ENCODE peak calls at places on chromosomes 3 and 15, in nine cellular contexts. One of them, this sample, is unnamed.

GRCh38 chr3:194489736-194490612 is 3.2 kb upstream of the ATP13A3 start:
- DNase-seq in heart right ventricle: no peak
- DNase-seq in body of pancreas: no peak
- DNase-seq in thyroid gland: no peak
- DNase-seq in esophagus squamous epithelium: no peak
- DNase-seq in left ventricle myocardium inferior: no peak
- DNase-seq in stomach: no peak
- DNase-seq in cardiac muscle cell: no peak
- DNase-seq in upper lobe of right lung: no peak
- DNase-seq in this sample: no peak

GRCh38 chr3:43998374-43998840 is 243.3 kb upstream of the TOPAZ1 start:
- DNase-seq in body of pancreas: no peak
- DNase-seq in stomach: no peak
- DNase-seq in heart right ventricle: no peak
- DNase-seq in esophagus squamous epithelium: no peak
- DNase-seq in left ventricle myocardium inferior: no peak
- DNase-seq in cardiac muscle cell: peak
- DNase-seq in thyroid gland: no peak
- DNase-seq in upper lobe of right lung: no peak
- DNase-seq in this sample: no peak

GRCh38 chr15:52224211-52224610 is 33.0 kb upstream of the GNB5 start:
- DNase-seq in cardiac muscle cell: no peak
- DNase-seq in body of pancreas: no peak
- DNase-seq in esophagus squamous epithelium: no peak
- DNase-seq in stomach: no peak
- DNase-seq in upper lobe of right lung: no peak
- DNase-seq in thyroid gland: no peak
- DNase-seq in heart right ventricle: no peak
- DNase-seq in left ventricle myocardium inferior: no peak
- DNase-seq in this sample: no peak

GRCh38 chr15:47206358-47206978 is 510.8 kb upstream of the SEMA6D start:
- DNase-seq in body of pancreas: no peak
- DNase-seq in cardiac muscle cell: no peak
- DNase-seq in thyroid gland: peak
- DNase-seq in esophagus squamous epithelium: no peak
- DNase-seq in left ventricle myocardium inferior: no peak
- DNase-seq in upper lobe of right lung: no peak
- DNase-seq in heart right ventricle: no peak
- DNase-seq in stomach: no peak
- DNase-seq in this sample: no peak

GRCh38 chr15:68447976-68448755 is 16.2 kb upstream of the ITGA11 start:
- DNase-seq in heart right ventricle: no peak
- DNase-seq in esophagus squamous epithelium: no peak
- DNase-seq in thyroid gland: no peak
- DNase-seq in cardiac muscle cell: no peak
- DNase-seq in left ventricle myocardium inferior: no peak
- DNase-seq in stomach: no peak
- DNase-seq in upper lobe of right lung: no peak
- DNase-seq in body of pancreas: no peak
- DNase-seq in this sample: no peak

GRCh38 chr15:88489321-88489720 is 21.8 kb downstream of the MRPS11 start:
- DNase-seq in upper lobe of right lung: no peak
- DNase-seq in heart right ventricle: no peak
- DNase-seq in cardiac muscle cell: no peak
- DNase-seq in thyroid gland: no peak
- DNase-seq in left ventricle myocardium inferior: no peak
- DNase-seq in stomach: no peak
- DNase-seq in body of pancreas: no peak
- DNase-seq in esophagus squamous epithelium: no peak
- DNase-seq in this sample: no peak

GRCh38 chr3:37129871-37130270 is 44.5 kb downstream of the LRRFIP2 start:
- DNase-seq in thyroid gland: no peak
- DNase-seq in esophagus squamous epithelium: no peak
- DNase-seq in body of pancreas: no peak
- DNase-seq in cardiac muscle cell: no peak
- DNase-seq in heart right ventricle: no peak
- DNase-seq in stomach: no peak
- DNase-seq in upper lobe of right lung: no peak
- DNase-seq in left ventricle myocardium inferior: no peak
- DNase-seq in this sample: no peak

GRCh38 chr15:57948554-57949289 is 116.8 kb downstream of the ALDH1A2 start:
- DNase-seq in esophagus squamous epithelium: no peak
- DNase-seq in left ventricle myocardium inferior: no peak
- DNase-seq in upper lobe of right lung: no peak
- DNase-seq in body of pancreas: no peak
- DNase-seq in heart right ventricle: no peak
- DNase-seq in cardiac muscle cell: no peak
- DNase-seq in thyroid gland: no peak
- DNase-seq in stomach: no peak
- DNase-seq in this sample: no peak

GRCh38 chr3:26100176-26100575 is 310.3 kb downstream of the OXSM start:
- DNase-seq in upper lobe of right lung: no peak
- DNase-seq in thyroid gland: no peak
- DNase-seq in stomach: no peak
- DNase-seq in cardiac muscle cell: no peak
- DNase-seq in heart right ventricle: no peak
- DNase-seq in esophagus squamous epithelium: no peak
- DNase-seq in body of pancreas: no peak
- DNase-seq in left ventricle myocardium inferior: no peak
- DNase-seq in this sample: no peak

GRCh38 chr3:10410383-10411002 is 89.6 kb upstream of the SEC13 start:
- DNase-seq in thyroid gland: no peak
- DNase-seq in left ventricle myocardium inferior: no peak
- DNase-seq in body of pancreas: no peak
- DNase-seq in cardiac muscle cell: no peak
- DNase-seq in heart right ventricle: no peak
- DNase-seq in esophagus squamous epithelium: no peak
- DNase-seq in upper lobe of right lung: peak
- DNase-seq in stomach: no peak
- DNase-seq in this sample: no peak

GRCh38 chr3:195394700-195395099 is 48.1 kb downstream of the ACAP2 start:
- DNase-seq in cardiac muscle cell: no peak
- DNase-seq in left ventricle myocardium inferior: no peak
- DNase-seq in heart right ventricle: no peak
- DNase-seq in thyroid gland: no peak
- DNase-seq in body of pancreas: no peak
- DNase-seq in stomach: no peak
- DNase-seq in esophagus squamous epithelium: no peak
- DNase-seq in upper lobe of right lung: no peak
- DNase-seq in this sample: no peak

GRCh38 chr3:186871403-186871924 is 29.0 kb downstream of the ADIPOQ start:
- DNase-seq in stomach: no peak
- DNase-seq in heart right ventricle: no peak
- DNase-seq in left ventricle myocardium inferior: no peak
- DNase-seq in cardiac muscle cell: no peak
- DNase-seq in body of pancreas: no peak
- DNase-seq in thyroid gland: no peak
- DNase-seq in upper lobe of right lung: no peak
- DNase-seq in esophagus squamous epithelium: no peak
- DNase-seq in this sample: no peak

GRCh38 chr3:9947025-9947995 is 4.9 kb downstream of the PRRT3 start:
- DNase-seq in thyroid gland: peak
- DNase-seq in esophagus squamous epithelium: no peak
- DNase-seq in heart right ventricle: peak
- DNase-seq in body of pancreas: peak
- DNase-seq in cardiac muscle cell: peak
- DNase-seq in stomach: peak
- DNase-seq in left ventricle myocardium inferior: peak
- DNase-seq in upper lobe of right lung: peak
- DNase-seq in this sample: peak

GRCh38 chr3:161149529-161149928 is 44.4 kb upstream of the B3GALNT1 start:
- DNase-seq in body of pancreas: no peak
- DNase-seq in left ventricle myocardium inferior: no peak
- DNase-seq in thyroid gland: no peak
- DNase-seq in esophagus squamous epithelium: no peak
- DNase-seq in cardiac muscle cell: no peak
- DNase-seq in stomach: no peak
- DNase-seq in heart right ventricle: no peak
- DNase-seq in upper lobe of right lung: no peak
- DNase-seq in this sample: no peak

GRCh38 chr15:96321422-96322391 is 8.8 kb upstream of the NR2F2 start:
- DNase-seq in esophagus squamous epithelium: no peak
- DNase-seq in cardiac muscle cell: no peak
- DNase-seq in left ventricle myocardium inferior: no peak
- DNase-seq in upper lobe of right lung: peak
- DNase-seq in thyroid gland: peak
- DNase-seq in heart right ventricle: no peak
- DNase-seq in stomach: peak
- DNase-seq in body of pancreas: peak
- DNase-seq in this sample: no peak

GRCh38 chr15:100042558-100042957 is 299.2 kb downstream of the ADAMTS17 start:
- DNase-seq in upper lobe of right lung: no peak
- DNase-seq in body of pancreas: no peak
- DNase-seq in stomach: no peak
- DNase-seq in esophagus squamous epithelium: no peak
- DNase-seq in cardiac muscle cell: no peak
- DNase-seq in heart right ventricle: no peak
- DNase-seq in left ventricle myocardium inferior: no peak
- DNase-seq in thyroid gland: no peak
- DNase-seq in this sample: no peak

GRCh38 chr15:29938701-29939340 is 116.6 kb upstream of the TJP1 start:
- DNase-seq in upper lobe of right lung: no peak
- DNase-seq in cardiac muscle cell: no peak
- DNase-seq in body of pancreas: no peak
- DNase-seq in stomach: no peak
- DNase-seq in left ventricle myocardium inferior: no peak
- DNase-seq in thyroid gland: no peak
- DNase-seq in esophagus squamous epithelium: no peak
- DNase-seq in heart right ventricle: no peak
- DNase-seq in this sample: no peak

GRCh38 chr3:46186856-46187700 is 21.0 kb downstream of the CCR1 start:
- DNase-seq in upper lobe of right lung: no peak
- DNase-seq in esophagus squamous epithelium: no peak
- DNase-seq in cardiac muscle cell: no peak
- DNase-seq in body of pancreas: no peak
- DNase-seq in thyroid gland: no peak
- DNase-seq in stomach: no peak
- DNase-seq in heart right ventricle: no peak
- DNase-seq in left ventricle myocardium inferior: no peak
- DNase-seq in this sample: no peak

GRCh38 chr3:141379250-141379872 is 11.1 kb downstream of the ZBTB38 start:
- DNase-seq in body of pancreas: no peak
- DNase-seq in upper lobe of right lung: no peak
- DNase-seq in left ventricle myocardium inferior: no peak
- DNase-seq in esophagus squamous epithelium: no peak
- DNase-seq in cardiac muscle cell: no peak
- DNase-seq in stomach: no peak
- DNase-seq in heart right ventricle: no peak
- DNase-seq in thyroid gland: no peak
- DNase-seq in this sample: no peak

GRCh38 chr3:126287171-126287535 is 70.1 kb downstream of the KLF15 start:
- DNase-seq in cardiac muscle cell: no peak
- DNase-seq in stomach: no peak
- DNase-seq in left ventricle myocardium inferior: no peak
- DNase-seq in heart right ventricle: no peak
- DNase-seq in body of pancreas: no peak
- DNase-seq in esophagus squamous epithelium: no peak
- DNase-seq in upper lobe of right lung: no peak
- DNase-seq in thyroid gland: no peak
- DNase-seq in this sample: no peak
- H3K4me3 ChIP-seq in cardiac muscle cell: peak
- H3K4me3 ChIP-seq in stomach: peak
- H3K4me3 ChIP-seq in left ventricle myocardium inferior: peak
- H3K4me3 ChIP-seq in heart right ventricle: peak
- H3K4me3 ChIP-seq in body of pancreas: no peak
- H3K4me3 ChIP-seq in esophagus squamous epithelium: peak
- H3K4me3 ChIP-seq in upper lobe of right lung: peak
- H3K4me3 ChIP-seq in thyroid gland: no peak
- H3K4me3 ChIP-seq in this sample: no peak

DNA sequence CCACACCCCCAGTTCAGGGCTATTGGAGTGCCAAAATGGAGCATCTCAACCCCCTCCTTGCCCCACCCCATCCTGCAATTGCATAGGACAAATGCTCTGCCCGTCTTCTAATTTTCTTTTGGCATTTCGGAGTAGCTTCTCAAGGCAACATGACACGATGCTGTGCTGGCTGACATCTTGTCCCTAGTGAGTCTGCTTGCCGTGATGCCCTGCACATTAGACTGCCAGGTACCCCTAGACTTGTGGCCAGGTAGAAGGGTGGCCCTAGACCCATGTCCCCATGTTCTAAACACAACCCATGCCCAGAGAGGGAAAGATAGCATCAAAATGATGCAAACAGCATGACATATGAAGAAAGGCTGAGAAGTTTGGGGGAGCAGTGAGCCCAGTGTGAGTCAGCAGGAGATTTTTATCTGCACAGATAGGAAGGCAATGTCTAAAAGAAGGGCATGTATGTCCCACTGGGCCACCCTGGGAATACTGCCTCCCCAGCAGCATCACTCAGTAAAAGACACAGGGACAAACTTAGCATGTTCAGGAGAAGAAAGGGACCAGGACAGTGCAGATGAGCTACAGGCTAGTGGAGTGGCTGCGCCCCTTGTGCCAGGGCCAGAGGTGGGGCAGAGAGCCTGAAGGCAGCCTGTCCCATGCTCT is 36.8 kb downstream of the CA12 start:
- DNase-seq in stomach: no peak
- DNase-seq in heart right ventricle: no peak
- DNase-seq in body of pancreas: no peak
- DNase-seq in esophagus squamous epithelium: no peak
- DNase-seq in thyroid gland: no peak
- DNase-seq in left ventricle myocardium inferior: no peak
- DNase-seq in upper lobe of right lung: no peak
- DNase-seq in cardiac muscle cell: no peak
- DNase-seq in this sample: no peak
- TF ChIP-seq CTCF in stomach: no peak
- TF ChIP-seq CTCF in heart right ventricle: no peak
- TF ChIP-seq CTCF in body of pancreas: no peak
- TF ChIP-seq CTCF in esophagus squamous epithelium: no peak
- TF ChIP-seq CTCF in thyroid gland: no peak
- TF ChIP-seq CTCF in left ventricle myocardium inferior: no peak
- TF ChIP-seq CTCF in upper lobe of right lung: no peak
- TF ChIP-seq CTCF in cardiac muscle cell: no peak
- TF ChIP-seq CTCF in this sample: no peak

DNA sequence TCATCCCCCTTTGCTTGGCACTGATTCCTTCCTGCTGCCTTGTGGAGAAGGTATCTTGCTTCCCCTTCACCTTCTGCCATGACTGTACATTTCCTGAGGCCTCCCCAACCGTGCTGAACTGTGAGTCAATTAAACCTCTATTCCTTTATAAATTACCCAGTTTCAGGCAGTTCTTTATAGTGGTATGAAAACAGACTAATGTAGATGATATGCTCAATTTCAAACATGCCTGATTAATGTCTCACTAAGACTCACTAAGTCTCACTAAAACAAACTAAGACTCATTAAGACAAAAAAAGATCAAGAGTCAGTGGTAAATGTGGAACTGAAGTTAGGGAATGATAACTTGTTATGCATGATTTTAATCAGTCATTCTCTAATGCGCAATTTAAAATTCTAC is 606.6 kb downstream of the RBMS3 start:
- DNase-seq in upper lobe of right lung: no peak
- DNase-seq in body of pancreas: no peak
- DNase-seq in thyroid gland: no peak
- DNase-seq in esophagus squamous epithelium: no peak
- DNase-seq in left ventricle myocardium inferior: no peak
- DNase-seq in cardiac muscle cell: no peak
- DNase-seq in heart right ventricle: no peak
- DNase-seq in stomach: no peak
- DNase-seq in this sample: no peak
- H3K4me3 ChIP-seq in upper lobe of right lung: no peak
- H3K4me3 ChIP-seq in body of pancreas: no peak
- H3K4me3 ChIP-seq in thyroid gland: no peak
- H3K4me3 ChIP-seq in esophagus squamous epithelium: no peak
- H3K4me3 ChIP-seq in left ventricle myocardium inferior: no peak
- H3K4me3 ChIP-seq in cardiac muscle cell: no peak
- H3K4me3 ChIP-seq in heart right ventricle: no peak
- H3K4me3 ChIP-seq in stomach: no peak
- H3K4me3 ChIP-seq in this sample: no peak

GRCh38 chr3:142930510-142930909 is 33.0 kb downstream of the PAQR9 start:
- DNase-seq in upper lobe of right lung: no peak
- DNase-seq in cardiac muscle cell: no peak
- DNase-seq in body of pancreas: no peak
- DNase-seq in esophagus squamous epithelium: no peak
- DNase-seq in thyroid gland: no peak
- DNase-seq in heart right ventricle: no peak
- DNase-seq in left ventricle myocardium inferior: no peak
- DNase-seq in stomach: no peak
- DNase-seq in this sample: no peak
- TF ChIP-seq CTCF in upper lobe of right lung: no peak
- TF ChIP-seq CTCF in cardiac muscle cell: no peak
- TF ChIP-seq CTCF in body of pancreas: no peak
- TF ChIP-seq CTCF in esophagus squamous epithelium: no peak
- TF ChIP-seq CTCF in thyroid gland: no peak
- TF ChIP-seq CTCF in heart right ventricle: no peak
- TF ChIP-seq CTCF in left ventricle myocardium inferior: peak
- TF ChIP-seq CTCF in stomach: no peak
- TF ChIP-seq CTCF in this sample: no peak

This sample was measured in mucosa of descending colon.